ENCODE peak calls at places on chromosomes 7 and 10, in ten cellular contexts. V is mammary epithelial cell; T is heart right ventricle; U is CD8-positive, alpha-beta memory T cell; M is MM.1S; R is psoas muscle; K is thoracic aorta; L is CD8-positive, alpha-beta T cell; C is cardiac muscle cell; W is left ventricle myocardium inferior. E is an unnamed sample. For H3K4me1, the result is how much of the 10 kb centered on the place peaks cover.

GRCh38 chr7:31948041-31948440 is 122.2 kb downstream of the PDE1C start:
- DNase-seq in V (peak), T (no peak), U (no peak), M (no peak), R (no peak), K (no peak), L (no peak), C (peak), W (no peak), E (no peak)

GRCh38 chr7:112157072-112157471 is 49.1 kb downstream of the DOCK4 start:
- DNase-seq in V (peak), T (no peak), U (no peak), M (no peak), R (no peak), K (no peak), L (no peak), C (peak), W (no peak), E (no peak)

GRCh38 chr10:72090326-72090725 is 2.0 kb upstream of the SPOCK2 start:
- DNase-seq in V (no peak), T (no peak), U (no peak), M (no peak), R (no peak), K (no peak), L (no peak), C (no peak), W (no peak), E (no peak)

GRCh38 chr10:13503745-13504463 is 24.9 kb downstream of the BEND7 start:
- DNase-seq in V (peak), T (no peak), U (no peak), M (no peak), R (no peak), K (no peak), L (no peak), C (peak), W (no peak), E (no peak)

GRCh38 chr7:17144313-17144712 is 154.1 kb upstream of the AHR start:
- DNase-seq in V (peak), T (no peak), U (peak), M (no peak), R (no peak), K (no peak), L (peak), C (peak), W (no peak), E (no peak)

GRCh38 chr10:49272251-49273081 is 26.5 kb upstream of the C10orf71 start:
- DNase-seq in V (no peak), T (peak), U (no peak), M (no peak), R (peak), K (no peak), L (no peak), C (peak), W (peak), E (peak)

GRCh38 chr10:44206127-44206818 is 178.6 kb downstream of the CXCL12 start:
- DNase-seq in V (no peak), T (no peak), U (no peak), M (no peak), R (no peak), K (no peak), L (no peak), C (peak), W (no peak), E (no peak)

GRCh38 chr7:70893985-70894722 is 237.8 kb upstream of the GALNT17 start:
- DNase-seq in V (no peak), T (no peak), U (no peak), M (no peak), R (no peak), K (no peak), L (no peak), C (no peak), W (no peak), E (no peak)

GRCh38 chr10:49726593-49726992 is 35.5 kb downstream of the OGDHL start:
- DNase-seq in V (no peak), T (no peak), U (no peak), M (no peak), R (no peak), K (no peak), L (no peak), C (no peak), W (no peak), E (no peak)

GRCh38 chr10:29590598-29591415 is 44.0 kb downstream of the SVIL start:
- DNase-seq in V (peak), T (no peak), U (no peak), M (peak), R (no peak), K (no peak), L (no peak), C (peak), W (no peak), E (peak)

DNA sequence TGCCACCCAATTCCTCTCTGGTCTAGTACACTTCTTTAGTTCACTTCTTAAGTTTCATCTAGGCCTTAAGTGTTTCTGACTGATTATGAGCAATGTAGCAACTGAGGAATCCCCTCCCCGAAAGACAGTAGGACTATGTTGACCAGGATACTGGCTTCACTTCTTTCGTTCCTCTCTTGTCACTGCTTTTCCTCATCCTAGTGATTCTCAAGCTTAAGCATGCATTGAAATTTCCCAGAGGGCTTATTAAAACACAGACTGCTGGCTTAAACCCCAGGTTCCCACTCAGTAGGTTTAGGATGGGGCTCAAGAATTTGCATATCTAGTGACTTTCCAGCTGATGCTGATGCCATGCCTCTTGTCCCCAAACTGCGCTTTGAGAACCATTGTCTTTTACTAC is 164.6 kb upstream of the WNT16 start:
- DNase-seq in V (no peak), T (no peak), U (no peak), M (no peak), R (no peak), K (no peak), L (no peak), C (no peak), W (no peak), E (no peak)
- H3K27ac ChIP-seq in V (no peak), T (no peak), U (no peak), M (no peak), R (no peak), K (no peak), L (no peak), C (no peak), W (no peak), E (no peak)

GRCh38 chr10:127196227-127196954 is at the start of gene INSYN2A:
- DNase-seq in V (peak), T (peak), U (no peak), M (no peak), R (peak), K (no peak), L (no peak), C (peak), W (peak), E (no peak)
- H3K4me3 ChIP-seq in V (peak), T (peak), U (no peak), M (no peak), R (peak), K (peak), L (no peak), C (peak), W (peak), E (peak)

GRCh38 chr10:15703944-15704580 is 15.7 kb downstream of the ITGA8 start:
- DNase-seq in V (no peak), T (no peak), U (no peak), M (no peak), R (no peak), K (no peak), L (no peak), C (no peak), W (no peak), E (no peak)
- H3K4me1 ChIP-seq in V (under half), T (under half), U (under half), M (under half), R (under half), K (under half), L (under half), C (under half), W (under half), E (under half)

DNA sequence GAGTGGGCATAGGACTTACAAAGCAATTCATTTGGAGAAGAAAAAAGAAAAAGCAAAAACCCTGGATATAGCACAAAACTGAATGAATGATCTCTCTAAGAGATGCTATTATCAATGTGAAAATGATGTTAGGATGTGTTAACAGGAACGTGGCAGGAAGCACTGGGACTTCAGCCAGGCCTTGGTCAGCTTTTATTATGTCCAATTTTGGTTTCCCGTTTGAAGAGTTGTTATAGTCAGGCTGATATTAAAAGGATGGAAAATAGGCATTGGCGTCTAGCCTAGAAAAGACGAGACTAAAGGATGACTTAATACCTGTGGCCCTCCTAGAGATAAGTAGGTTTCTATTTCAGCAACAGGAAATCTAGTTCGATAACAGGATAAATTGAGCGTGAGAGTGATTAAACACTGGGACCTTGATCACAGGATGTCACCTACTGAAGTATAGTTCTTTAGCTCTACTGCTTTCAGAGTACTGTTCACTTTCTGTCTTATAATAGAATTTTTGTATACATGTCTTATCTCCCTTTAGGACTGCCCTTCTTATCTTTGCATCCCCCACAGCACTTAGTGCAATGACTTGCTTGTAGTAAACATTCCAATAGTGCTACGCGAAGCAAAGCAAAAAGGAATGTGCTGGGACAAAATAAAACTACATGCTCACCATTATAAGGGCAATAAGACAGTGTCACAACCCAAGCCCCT is 99.8 kb upstream of the AGBL3 start:
- DNase-seq in V (peak), T (peak), U (no peak), M (no peak), R (no peak), K (no peak), L (no peak), C (peak), W (peak), E (peak)
- H3K27ac ChIP-seq in V (peak), T (peak), U (no peak), M (no peak), R (peak), K (peak), L (no peak), C (peak), W (peak), E (peak)

GRCh38 chr7:94400643-94401042 is 5.9 kb downstream of the COL1A2 start:
- DNase-seq in V (no peak), T (no peak), U (no peak), M (no peak), R (no peak), K (no peak), L (no peak), C (peak), W (no peak), E (no peak)

GRCh38 chr7:94403546-94403945 is 8.9 kb downstream of the COL1A2 start:
- DNase-seq in V (no peak), T (no peak), U (no peak), M (no peak), R (no peak), K (no peak), L (no peak), C (peak), W (no peak), E (no peak)

GRCh38 chr7:94409561-94409960 is 14.9 kb downstream of the COL1A2 start:
- DNase-seq in V (no peak), T (no peak), U (no peak), M (no peak), R (no peak), K (no peak), L (no peak), C (no peak), W (no peak), E (no peak)

GRCh38 chr7:94401411-94401810 is 6.7 kb downstream of the COL1A2 start:
- DNase-seq in V (no peak), T (no peak), U (no peak), M (no peak), R (no peak), K (no peak), L (no peak), C (peak), W (no peak), E (no peak)

GRCh38 chr7:94405506-94405905 is 10.8 kb downstream of the COL1A2 start:
- DNase-seq in V (no peak), T (no peak), U (no peak), M (no peak), R (no peak), K (no peak), L (no peak), C (peak), W (no peak), E (no peak)
- H3K4me3 ChIP-seq in V (no peak), T (no peak), U (no peak), M (no peak), R (no peak), K (no peak), L (no peak), C (no peak), W (no peak), E (no peak)